ENCODE peak calls at places on chromosomes 12 and 14, in eight cellular contexts. Z is kidney tubule cell; H is stimulated activated CD8-positive, alpha-beta memory T cell treated with anti-CD3 and anti-CD28 coated beads, Interleukin-7, amount 100 ng/mL, for 24 hours; O is dermis microvascular lymphatic vessel endothelial cell; S is T-helper 9 cell; J is substantia nigra; B is Jurkat, Clone E6-1; R is transverse colon. K is an unnamed sample.
A peak's percentile ranks its signal among the peaks of the same experiment; 100 is the strongest.

GRCh38 chr12:33438025-33438772 is 1.4 kb downstream of the SYT10 start:
- DNase-seq in Z (no peak), H (no peak), O (no peak), S (no peak), J (no peak), B (no peak), R (no peak), K (no peak)

GRCh38 chr12:14416658-14417057 is 51.2 kb downstream of the ATF7IP start:
- DNase-seq in Z (peak; percentile 53), H (no peak), O (peak; percentile 60), S (no peak), J (no peak), B (peak; percentile 89), R (no peak), K (peak; percentile 88)

GRCh38 chr14:103537175-103537990 is 8.4 kb downstream of the TRMT61A start:
- DNase-seq in Z (no peak), H (no peak), O (no peak), S (no peak), J (no peak), B (no peak), R (no peak), K (no peak)

GRCh38 chr14:26775765-26776577 is 178.1 kb upstream of the NOVA1 start:
- DNase-seq in Z (peak; percentile 75), H (no peak), O (peak; percentile 30), S (no peak), J (no peak), B (no peak), R (no peak), K (no peak)

GRCh38 chr12:31238764-31239387 is 87.1 kb downstream of the SINHCAF start:
- DNase-seq in Z (peak; percentile 62), H (peak; percentile 26), O (peak; percentile 32), S (peak; percentile 16), J (no peak), B (peak; percentile 36), R (peak; percentile 66), K (peak; percentile 64)

GRCh38 chr12:54723653-54724256 is 75.6 kb upstream of the DCD start:
- DNase-seq in Z (peak; percentile 31), H (no peak), O (no peak), S (no peak), J (no peak), B (peak; percentile 37), R (no peak), K (no peak)

GRCh38 chr14:61347771-61348443 is 26.5 kb downstream of the PRKCH start:
- DNase-seq in Z (no peak), H (no peak), O (no peak), S (no peak), J (no peak), B (no peak), R (no peak), K (no peak)

GRCh38 chr14:22555573-22556011 is 33.4 kb downstream of the DAD1 start:
- DNase-seq in Z (peak; percentile 79), H (no peak), O (no peak), S (peak; percentile 55), J (no peak), B (peak; percentile 81), R (no peak), K (no peak)

GRCh38 chr14:104477117-104477623 is 102.4 kb upstream of the C14orf180 start:
- DNase-seq in Z (no peak), H (no peak), O (no peak), S (no peak), J (no peak), B (no peak), R (no peak), K (no peak)

GRCh38 chr12:117363263-117363662 is 1.8 kb upstream of the NOS1 start:
- DNase-seq in Z (no peak), H (no peak), O (no peak), S (no peak), J (no peak), B (no peak), R (no peak), K (no peak)

GRCh38 chr14:104355101-104355691 is 216.8 kb downstream of the KIF26A start:
- DNase-seq in Z (no peak), H (no peak), O (no peak), S (no peak), J (no peak), B (no peak), R (no peak), K (no peak)

K was measured in cerebellar cortex.